ENCODE peak calls at places on chromosomes 5 and 9, in six cellular contexts. A, T, C, I, Z and M are unnamed samples.
A peak's percentile ranks its signal among the peaks of the same experiment; 100 is the strongest.

GRCh38 chr5:115530426-115530825 is 14.1 kb downstream of the FEM1C start:
- DNase-seq in A (no peak), T (no peak), C (no peak), I (no peak), Z (no peak), M (no peak)

GRCh38 chr5:115170128-115170923 is 618 bp upstream of the TRIM36 start:
- DNase-seq in A (no peak), T (no peak), C (no peak), I (peak; percentile 78), Z (no peak), M (no peak)

GRCh38 chr5:74083096-74083495 is 457.1 kb downstream of the ARHGEF28 start:
- DNase-seq in A (no peak), T (no peak), C (no peak), I (no peak), Z (no peak), M (no peak)

GRCh38 chr9:100498592-100498991 is 25.6 kb downstream of the TMEFF1 start:
- DNase-seq in A (no peak), T (no peak), C (no peak), I (no peak), Z (peak; percentile 17), M (peak; percentile 9)

GRCh38 chr5:139285651-139286392 is 7.7 kb upstream of the MATR3 start:
- DNase-seq in A (no peak), T (no peak), C (no peak), I (no peak), Z (no peak), M (no peak)

GRCh38 chr5:42399702-42400101 is 23.5 kb upstream of the GHR start:
- DNase-seq in A (no peak), T (no peak), C (no peak), I (no peak), Z (no peak), M (no peak)

GRCh38 chr5:159788835-159789331 is 127.4 kb upstream of the ADRA1B start:
- DNase-seq in A (no peak), T (no peak), C (no peak), I (no peak), Z (no peak), M (no peak)

GRCh38 chr5:14809369-14810144 is 62.0 kb downstream of the ANKH start:
- DNase-seq in A (peak; percentile 65), T (peak; percentile 88), C (no peak), I (no peak), Z (no peak), M (peak; percentile 17)

GRCh38 chr9:115170674-115171073 is 52.7 kb upstream of the TNC start:
- DNase-seq in A (no peak), T (no peak), C (no peak), I (no peak), Z (no peak), M (no peak)

GRCh38 chr5:17151686-17152085 is 65.7 kb upstream of the BASP1 start:
- DNase-seq in A (no peak), T (no peak), C (peak; percentile 17), I (no peak), Z (no peak), M (no peak)
- H3K9me3 ChIP-seq in A (no peaks in the 10 kb centered on the region), T (no peaks in the 10 kb centered on the region), C (no peaks in the 10 kb centered on the region), I (no peaks in the 10 kb centered on the region), Z (no peaks in the 10 kb centered on the region), M (no peaks in the 10 kb centered on the region)

DNA sequence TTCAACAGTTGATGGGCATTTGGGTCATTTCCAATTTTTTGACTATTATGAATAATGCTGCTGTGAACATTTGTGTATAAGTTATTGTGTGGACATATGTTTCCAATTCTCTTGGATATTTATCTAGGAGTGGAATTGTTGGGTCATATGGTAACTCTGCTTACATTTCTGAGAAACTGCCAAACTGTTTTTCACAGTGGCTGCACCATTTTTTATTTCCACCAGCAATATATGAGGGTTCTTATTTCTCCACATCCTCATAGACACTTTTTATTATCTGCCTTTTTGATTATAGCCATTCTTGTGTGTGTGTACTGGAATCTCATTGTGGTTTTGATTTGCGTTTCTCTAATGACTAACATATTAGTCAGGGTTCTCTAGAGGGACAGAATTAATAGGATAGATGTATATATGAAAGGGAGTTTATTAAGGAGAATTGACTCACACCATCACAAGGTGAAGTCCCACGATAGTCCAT is 14.7 kb upstream of the MED27 start:
- DNase-seq in A (no peak), T (no peak), C (no peak), I (no peak), Z (no peak), M (no peak)
- TF ChIP-seq CHD2 in A (no peak), T (no peak), C (no peak), I (no peak), Z (no peak), M (no peak)

GRCh38 chr9:96771124-96771523 is 6.8 kb downstream of the ZNF510 start:
- DNase-seq in A (no peak), T (no peak), C (no peak), I (no peak), Z (no peak), M (no peak)

GRCh38 chr9:96766199-96766598 is 11.7 kb downstream of the ZNF510 start:
- DNase-seq in A (no peak), T (no peak), C (no peak), I (no peak), Z (no peak), M (no peak)

DNA sequence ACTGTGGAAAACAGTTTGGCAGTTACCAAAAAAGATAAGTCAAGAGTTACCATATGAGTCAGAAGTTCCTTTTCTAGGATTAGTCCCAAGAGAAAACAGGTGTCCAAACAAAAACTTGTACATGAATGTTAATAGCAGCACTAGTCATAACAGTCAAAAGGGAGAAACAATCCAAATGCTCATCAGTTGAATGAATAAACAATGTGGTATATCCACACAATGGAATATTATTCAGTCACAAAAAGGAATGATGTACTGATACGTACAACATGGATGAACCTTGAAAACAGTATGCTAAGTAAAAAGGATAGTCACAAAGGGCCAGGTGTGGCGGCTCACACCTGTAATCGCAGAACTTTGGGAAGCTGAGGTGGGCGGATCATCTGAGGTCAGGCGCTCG is 7.9 kb downstream of the ZNF510 start:
- DNase-seq in A (no peak), T (no peak), C (no peak), I (no peak), Z (no peak), M (no peak)
- H3K9me3 ChIP-seq in A (peaks cover 68% of the 10 kb centered on the region), T (peaks cover 32% of the 10 kb centered on the region), C (peaks cover 19% of the 10 kb centered on the region), I (peaks cover 43% of the 10 kb centered on the region), Z (peaks cover 27% of the 10 kb centered on the region), M (peaks cover 94% of the 10 kb centered on the region)

GRCh38 chr5:1463326-1464095 is 18.3 kb upstream of the SLC6A3 start:
- DNase-seq in A (no peak), T (no peak), C (no peak), I (peak; percentile 26), Z (no peak), M (no peak)

GRCh38 chr5:1462358-1462757 is 17.1 kb upstream of the SLC6A3 start:
- DNase-seq in A (no peak), T (no peak), C (no peak), I (peak; percentile 88), Z (no peak), M (no peak)

GRCh38 chr5:1465117-1465516 is 19.9 kb upstream of the SLC6A3 start:
- DNase-seq in A (no peak), T (no peak), C (no peak), I (no peak), Z (no peak), M (no peak)

GRCh38 chr5:1464511-1464910 is 19.3 kb upstream of the SLC6A3 start:
- DNase-seq in A (no peak), T (no peak), C (no peak), I (no peak), Z (no peak), M (no peak)

DNA sequence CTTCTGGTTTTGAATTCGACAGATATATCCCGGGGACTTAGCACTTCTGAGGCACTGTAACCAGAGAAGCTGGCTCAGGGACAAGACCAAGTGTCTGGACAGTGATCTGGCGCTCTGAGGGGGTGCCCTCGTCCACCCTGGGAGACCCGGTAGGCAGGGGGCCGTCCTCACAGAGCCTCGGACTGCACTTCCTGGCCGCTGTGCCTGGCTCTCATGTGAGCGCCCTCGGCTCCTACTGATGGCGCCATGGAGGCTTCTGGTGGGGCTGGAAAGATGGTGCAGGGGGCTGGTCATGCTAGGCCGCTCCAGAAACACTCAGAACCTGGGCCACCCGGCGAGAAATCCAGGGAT is 18.8 kb upstream of the SLC6A3 start:
- DNase-seq in A (no peak), T (no peak), C (no peak), I (peak; percentile 36), Z (no peak), M (no peak)
- TF ChIP-seq CHD2 in A (no peak), T (no peak), C (no peak), I (no peak), Z (no peak), M (no peak)

GRCh38 chr5:29380029-29380428 is 1813.5 kb upstream of the CDH6 start:
- DNase-seq in A (no peak), T (no peak), C (no peak), I (no peak), Z (no peak), M (no peak)
- H3K9me3 ChIP-seq in A (no peaks in the 10 kb centered on the region), T (no peaks in the 10 kb centered on the region), C (no peaks in the 10 kb centered on the region), I (no peaks in the 10 kb centered on the region), Z (no peaks in the 10 kb centered on the region), M (no peaks in the 10 kb centered on the region)

DNA sequence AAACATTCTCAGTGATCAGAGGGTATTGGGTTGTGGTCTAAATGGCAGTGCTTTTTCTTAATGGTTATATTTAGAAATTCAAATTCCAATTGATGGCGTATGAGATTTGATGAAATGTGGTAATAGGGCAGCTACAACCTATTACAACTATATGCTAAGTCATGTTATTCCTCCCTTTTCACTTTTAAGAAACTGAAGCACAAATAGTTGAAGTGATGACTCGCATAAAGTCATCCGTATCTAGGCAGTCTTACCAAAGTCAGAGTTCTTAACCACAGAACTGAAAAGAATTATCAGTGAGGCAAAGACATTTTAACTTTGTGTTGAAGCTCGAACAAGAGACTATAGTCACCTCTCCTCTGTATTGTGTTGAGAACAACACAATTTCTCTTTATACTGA is 28.2 kb downstream of the C9orf152 start:
- DNase-seq in A (no peak), T (no peak), C (no peak), I (no peak), Z (no peak), M (peak; percentile 56)
- TF ChIP-seq CHD2 in A (no peak), T (no peak), C (no peak), I (no peak), Z (no peak), M (no peak)